ENCODE peak calls at places on chromosomes 1 and 21, in ten cellular contexts. K is stomach, W is body of pancreas, X is AG10803, P is astrocyte of the spinal cord, C is ascending aorta, O is fibroblast of lung, Q is GM06990, B is ovary, H is small intestine. R is an unnamed sample.

GRCh38 chr21:34887729-34888568 is 161.2 kb downstream of the RUNX1 start:
- DNase-seq in K (peak; percentile 82), W (peak; percentile 63), X (peak; percentile 96), P (peak; percentile 95), C (peak; percentile 94), O (peak; percentile 98), Q (peak; percentile 88), B (peak; percentile 73), H (peak; percentile 80), R (peak; percentile 93)

GRCh38 chr1:49199564-49199963 is 422.9 kb upstream of the BEND5 start:
- DNase-seq in K (no peak), W (no peak), X (no peak), P (no peak), C (no peak), O (no peak), Q (no peak), B (no peak), H (no peak), R (no peak)

GRCh38 chr1:151988405-151988851 is 5.2 kb downstream of the S100A10 start:
- DNase-seq in K (no peak), W (no peak), X (peak; percentile 96), P (peak; percentile 75), C (no peak), O (peak; percentile 96), Q (no peak), B (no peak), H (peak; percentile 92), R (peak; percentile 79)

GRCh38 chr1:10504259-10504658 is 29.5 kb downstream of the PEX14 start:
- DNase-seq in K (no peak), W (no peak), X (no peak), P (no peak), C (no peak), O (no peak), Q (no peak), B (no peak), H (no peak), R (no peak)

GRCh38 chr1:8294170-8294697 is 23.7 kb upstream of the SLC45A1 start:
- DNase-seq in K (no peak), W (no peak), X (no peak), P (no peak), C (no peak), O (no peak), Q (no peak), B (peak; percentile 67), H (no peak), R (no peak)

GRCh38 chr1:9655127-9655723 is 3.7 kb downstream of the PIK3CD start:
- DNase-seq in K (no peak), W (no peak), X (no peak), P (no peak), C (no peak), O (no peak), Q (peak; percentile 56), B (no peak), H (no peak), R (no peak)

GRCh38 chr1:41420351-41420750 is 59.1 kb downstream of the FOXO6 start:
- DNase-seq in K (no peak), W (no peak), X (no peak), P (no peak), C (no peak), O (no peak), Q (no peak), B (no peak), H (no peak), R (no peak)

GRCh38 chr1:153309441-153309840 is 3.3 kb downstream of the PGLYRP3 start:
- DNase-seq in K (no peak), W (no peak), X (no peak), P (no peak), C (no peak), O (no peak), Q (no peak), B (no peak), H (no peak), R (no peak)

GRCh38 chr21:16418663-16419062 is 688.9 kb downstream of the USP25 start:
- DNase-seq in K (no peak), W (no peak), X (no peak), P (no peak), C (no peak), O (peak; percentile 18), Q (no peak), B (no peak), H (no peak), R (no peak)

GRCh38 chr21:16422702-16423101 is 692.9 kb downstream of the USP25 start:
- DNase-seq in K (no peak), W (no peak), X (no peak), P (peak; percentile 33), C (no peak), O (peak; percentile 46), Q (no peak), B (no peak), H (no peak), R (no peak)

GRCh38 chr21:16419188-16419874 is 689.5 kb downstream of the USP25 start:
- DNase-seq in K (peak; percentile 81), W (peak; percentile 87), X (peak; percentile 44), P (peak; percentile 92), C (peak; percentile 79), O (peak; percentile 98), Q (no peak), B (peak; percentile 80), H (peak; percentile 0), R (no peak)

GRCh38 chr21:16418211-16418610 is 688.4 kb downstream of the USP25 start:
- DNase-seq in K (no peak), W (no peak), X (peak; percentile 46), P (peak; percentile 48), C (no peak), O (peak; percentile 66), Q (no peak), B (no peak), H (no peak), R (no peak)

GRCh38 chr21:16420086-16420724 is 690.4 kb downstream of the USP25 start:
- DNase-seq in K (peak; percentile 42), W (peak; percentile 29), X (peak; percentile 14), P (peak; percentile 87), C (peak; percentile 65), O (peak; percentile 84), Q (no peak), B (peak; percentile 53), H (no peak), R (no peak)
- H3K4me3 ChIP-seq in K (peak overlapping the region; percentile 27), W (no peak overlapping the region), X (peak overlapping the region; percentile 32), P (peak overlapping the region; percentile 62), C (peak overlapping the region; percentile 52), O (peak overlapping the region; percentile 56), Q (no peak overlapping the region), B (peak overlapping the region; percentile 43), H (no peak overlapping the region), R (peak overlapping the region; percentile 14)

DNA sequence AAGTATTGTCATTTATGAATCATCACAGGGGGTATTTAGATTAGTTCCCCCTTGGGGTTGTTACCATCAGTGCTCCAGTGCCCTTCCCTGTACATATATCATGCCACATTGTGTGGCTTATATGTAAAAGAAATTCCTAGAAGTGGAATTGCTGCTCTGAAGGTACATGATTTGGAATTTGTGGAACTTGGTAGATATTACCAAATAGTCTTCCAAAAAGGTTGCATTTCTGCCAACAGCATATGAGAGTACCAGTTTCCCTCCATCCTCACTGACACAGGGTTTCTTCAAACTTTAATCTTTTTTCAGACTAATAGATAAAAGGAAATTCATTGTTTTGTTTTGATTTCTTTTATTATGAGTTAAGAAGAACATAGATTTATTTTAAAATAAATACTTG is 41.3 kb downstream of the AKNAD1 start:
- DNase-seq in K (no peak), W (no peak), X (peak; percentile 25), P (peak; percentile 27), C (no peak), O (no peak), Q (no peak), B (no peak), H (no peak), R (no peak)
- H3K4me3 ChIP-seq in K (no peak overlapping the region), W (no peak overlapping the region), X (no peak overlapping the region), P (no peak overlapping the region), C (no peak overlapping the region), O (no peak overlapping the region), Q (no peak overlapping the region), B (peak overlapping the region; percentile 22), H (no peak overlapping the region), R (no peak overlapping the region)

GRCh38 chr1:1356166-1356795 is 2.1 kb downstream of the MXRA8 start:
- DNase-seq in K (no peak), W (no peak), X (no peak), P (no peak), C (no peak), O (no peak), Q (no peak), B (no peak), H (no peak), R (no peak)

GRCh38 chr1:1356796-1357401 is 1.5 kb downstream of the MXRA8 start:
- DNase-seq in K (peak; percentile 73), W (no peak), X (no peak), P (no peak), C (no peak), O (no peak), Q (no peak), B (no peak), H (peak; percentile 50), R (no peak)

GRCh38 chr1:1358433-1359201 is at the start of gene MXRA8:
- DNase-seq in K (no peak), W (no peak), X (peak; percentile 94), P (peak; percentile 87), C (peak; percentile 87), O (peak; percentile 88), Q (no peak), B (peak; percentile 83), H (no peak), R (peak; percentile 64)

GRCh38 chr1:1359316-1359667 is 937 bp upstream of the MXRA8 start:
- DNase-seq in K (no peak), W (no peak), X (peak; percentile 88), P (peak; percentile 83), C (no peak), O (peak; percentile 90), Q (peak; percentile 8), B (no peak), H (no peak), R (no peak)

GRCh38 chr1:1357871-1358432 is 403 bp downstream of the MXRA8 start:
- DNase-seq in K (no peak), W (no peak), X (no peak), P (no peak), C (no peak), O (no peak), Q (no peak), B (no peak), H (no peak), R (no peak)
- H3K4me3 ChIP-seq in K (peak overlapping the region; percentile 46), W (no peak overlapping the region), X (peak overlapping the region; percentile 93), P (peak overlapping the region; percentile 77), C (peak overlapping the region; percentile 54), O (peak overlapping the region; percentile 98), Q (no peak overlapping the region), B (peak overlapping the region; percentile 52), H (peak overlapping the region; percentile 20), R (peak overlapping the region; percentile 95)

GRCh38 chr1:171220551-171221175 is 27.6 kb upstream of the FMO1 start:
- DNase-seq in K (no peak), W (no peak), X (no peak), P (peak; percentile 92), C (no peak), O (peak; percentile 78), Q (no peak), B (peak; percentile 21), H (no peak), R (no peak)
- H3K4me3 ChIP-seq in K (no peak overlapping the region), W (no peak overlapping the region), X (peak overlapping the region; percentile 11), P (peak overlapping the region; percentile 3), C (no peak overlapping the region), O (peak overlapping the region; percentile 25), Q (no peak overlapping the region), B (peak overlapping the region; percentile 5), H (no peak overlapping the region), R (peak overlapping the region; percentile 20)

R was measured in AG09309.